ENCODE peak calls at places on chromosomes 7 and 10, in five cellular contexts. X is IMR-90, O is ovary, T is GM23248, Z is adrenal gland. J is an unnamed sample. For H3K4me1, the result is how much of the 10 kb centered on the place peaks cover.

GRCh38 chr10:5070648-5071410 is 23.4 kb upstream of the AKR1C3 start:
- DNase-seq in X (peak), T (peak), Z (peak), O (no peak), J (peak)

GRCh38 chr7:24727165-24728120 is 29.8 kb downstream of the GSDME start:
- DNase-seq in Z (no peak), O (no peak), X (no peak), T (no peak), J (no peak)

GRCh38 chr7:115707236-115707635 is 323.3 kb downstream of the TFEC start:
- DNase-seq in Z (no peak), T (peak), O (no peak), X (peak), J (no peak)

GRCh38 chr7:91288208-91288824 is 24.1 kb downstream of the FZD1 start:
- DNase-seq in T (peak), O (no peak), X (no peak), Z (peak), J (peak)

GRCh38 chr10:31138026-31138553 is 106.4 kb upstream of the ZNF438 start:
- DNase-seq in Z (no peak), T (no peak), X (no peak), O (no peak), J (no peak)

GRCh38 chr7:35848728-35849127 is 47.9 kb downstream of the SEPTIN7 start:
- DNase-seq in O (no peak), Z (no peak), T (no peak), X (no peak), J (no peak)

GRCh38 chr7:4840097-4840501 is 21.7 kb downstream of the PAPOLB start:
- DNase-seq in O (no peak), T (no peak), Z (no peak), X (no peak), J (no peak)

GRCh38 chr7:30836991-30837390 is 65.8 kb downstream of the MINDY4 start:
- DNase-seq in Z (no peak), T (no peak), X (no peak), O (no peak), J (no peak)

DNA sequence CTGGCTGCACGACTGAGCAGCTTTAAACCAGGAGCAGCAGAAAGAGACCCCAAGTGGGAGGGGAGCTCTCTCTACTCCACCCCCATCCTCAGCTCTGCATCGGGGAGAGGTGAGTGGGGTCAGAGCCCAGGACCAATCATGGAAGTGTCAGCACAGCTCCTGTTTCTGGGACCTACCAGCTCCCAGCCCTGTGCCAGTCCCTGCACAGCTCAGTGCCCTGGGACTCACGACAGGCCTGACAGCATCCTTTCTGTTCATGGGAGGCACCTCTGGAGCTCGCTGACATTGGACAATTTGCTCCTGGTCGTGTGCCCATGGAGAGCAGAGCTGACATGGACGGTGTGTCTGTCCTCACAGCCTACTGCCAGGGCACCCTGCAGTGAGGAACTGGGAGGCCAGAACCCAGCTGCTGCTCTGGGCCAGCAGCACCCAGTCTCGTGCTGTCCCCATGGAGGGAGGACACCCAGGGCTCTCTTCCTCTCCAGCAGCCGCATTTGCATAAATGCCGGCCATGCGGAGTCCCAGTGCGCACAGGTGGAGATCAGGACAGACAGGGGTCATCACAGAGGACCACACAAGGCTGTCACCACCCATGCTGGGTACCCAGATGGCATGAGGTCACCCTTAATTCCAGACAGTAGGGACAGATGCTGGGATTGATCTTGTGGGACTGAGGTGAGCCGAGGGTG is 45.9 kb upstream of the MSMB start:
- DNase-seq in O (no peak), X (no peak), T (no peak), Z (no peak), J (no peak)
- H3K4me1 ChIP-seq in O (under half), X (under half), T (under half), Z (under half), J (under half)

GRCh38 chr7:92827464-92827863 is 8.9 kb downstream of the CDK6 start:
- DNase-seq in X (no peak), T (no peak), Z (no peak), O (no peak), J (no peak)
- H3K4me1 ChIP-seq in X (under half), T (half or more), Z (under half), O (under half), J (half or more)

DNA sequence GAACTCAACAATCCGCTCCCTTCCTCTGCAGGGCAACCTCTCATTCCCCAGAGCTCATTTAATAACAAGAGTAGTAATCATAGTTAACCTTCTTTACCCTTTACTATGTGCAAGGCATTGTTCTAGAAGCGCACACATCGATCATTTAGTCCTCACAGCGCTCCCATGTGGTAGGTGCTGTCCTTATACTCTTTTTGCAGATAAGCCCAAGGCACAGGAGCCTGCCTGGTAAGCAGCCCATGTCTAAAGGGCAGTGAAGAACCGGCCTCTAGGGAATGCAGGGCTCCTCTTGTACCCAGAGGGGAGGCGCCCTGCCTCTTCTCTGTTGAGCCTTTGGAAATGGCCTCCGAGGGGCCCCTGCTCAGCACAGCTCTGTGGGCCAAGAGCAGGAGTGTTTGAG is 14.3 kb downstream of the CHST3 start:
- DNase-seq in X (no peak), O (peak), T (no peak), Z (no peak), J (no peak)
- H3K4me1 ChIP-seq in X (under half), O (half or more), T (half or more), Z (half or more), J (under half)

GRCh38 chr10:132326925-132327324 is 5.1 kb upstream of the LRRC27 start:
- DNase-seq in X (no peak), T (peak), O (no peak), Z (no peak), J (no peak)
- H3K4me1 ChIP-seq in X (under half), T (under half), O (under half), Z (under half), J (under half)

GRCh38 chr7:52782348-52782747 is 253.1 kb upstream of the POM121L12 start:
- DNase-seq in X (no peak), Z (no peak), O (no peak), T (no peak), J (no peak)

GRCh38 chr7:52779004-52779403 is 256.4 kb upstream of the POM121L12 start:
- DNase-seq in O (no peak), X (no peak), T (no peak), Z (no peak), J (no peak)

GRCh38 chr7:52775881-52776280 is 259.6 kb upstream of the POM121L12 start:
- DNase-seq in Z (no peak), O (no peak), X (no peak), T (no peak), J (no peak)

GRCh38 chr7:52781250-52781649 is 254.2 kb upstream of the POM121L12 start:
- DNase-seq in X (no peak), O (no peak), Z (no peak), T (no peak), J (no peak)

GRCh38 chr7:52777423-52777822 is 258.0 kb upstream of the POM121L12 start:
- DNase-seq in O (no peak), X (no peak), T (no peak), Z (no peak), J (no peak)
- H3K4me1 ChIP-seq in O (under half), X (under half), T (under half), Z (under half), J (under half)

DNA sequence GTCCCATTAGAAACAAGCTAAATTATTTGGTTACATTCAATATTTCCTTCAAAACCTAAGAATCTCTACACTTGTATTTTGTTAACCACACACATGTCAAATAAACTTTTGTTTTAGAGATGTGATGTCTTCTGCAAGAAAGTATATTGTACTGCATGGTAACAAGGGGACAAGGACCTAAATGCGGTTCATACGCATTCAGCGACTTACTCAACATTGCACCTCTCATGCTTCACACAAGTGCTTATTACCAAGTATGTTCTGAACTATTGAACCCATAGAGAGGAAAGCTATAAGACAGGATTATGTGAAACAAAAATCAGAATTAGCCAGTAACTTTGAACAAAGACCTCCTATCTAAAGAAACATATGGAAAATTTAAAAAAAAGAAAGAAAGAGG is 68.3 kb downstream of the CREB5 start:
- DNase-seq in Z (no peak), T (no peak), X (no peak), O (no peak), J (no peak)
- H3K4me1 ChIP-seq in Z (under half), T (half or more), X (under half), O (under half), J (under half)

DNA sequence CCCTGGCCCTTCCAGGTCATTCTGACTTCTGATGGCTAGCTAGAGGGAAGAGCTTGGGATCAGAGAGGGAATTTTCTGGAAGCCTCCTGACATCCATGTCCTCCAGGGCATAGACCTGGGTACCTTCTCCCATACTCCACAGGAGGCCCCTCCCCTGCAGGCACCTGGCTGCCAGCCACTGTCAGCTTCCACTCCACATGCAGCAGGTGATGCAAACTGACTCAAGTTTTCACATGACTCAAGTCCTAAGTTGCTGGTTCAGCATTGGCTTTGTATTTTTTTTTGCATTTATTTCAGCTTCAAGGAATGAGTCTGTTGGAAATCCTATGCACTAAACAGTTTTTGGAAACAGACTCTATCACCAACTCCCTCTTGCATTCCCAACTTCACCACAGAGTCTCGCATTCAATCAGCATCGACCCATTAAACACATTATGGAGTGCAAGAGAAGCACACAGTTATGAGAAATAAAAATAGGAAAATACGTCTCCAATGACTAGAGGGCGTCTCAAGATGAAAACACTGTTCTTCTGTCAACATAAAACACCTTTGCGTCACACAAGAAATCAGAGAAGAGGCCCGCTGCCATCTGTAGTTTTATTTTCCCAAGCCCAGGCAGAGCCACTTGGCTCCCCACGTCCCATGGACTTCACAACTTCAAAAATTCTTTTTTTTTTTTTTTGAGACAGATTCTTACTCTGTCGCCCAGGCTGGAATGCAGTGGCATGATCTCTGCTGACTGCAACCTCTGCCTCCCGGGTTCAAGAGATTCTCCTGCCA is 362.6 kb upstream of the MGMT start:
- DNase-seq in O (no peak), T (no peak), Z (no peak), X (peak), J (no peak)
- H3K4me1 ChIP-seq in O (under half), T (under half), Z (under half), X (under half), J (under half)